ENCODE peak calls at places on chromosomes 7 and 10, in six cellular contexts. F, O, I, S, E and L are unnamed samples.

GRCh38 chr10:104445359-104445758 is 91.7 kb downstream of the CFAP58 start:
- DNase-seq in F (peak; percentile 77), O (no peak), I (no peak), S (no peak), E (no peak), L (no peak)

GRCh38 chr7:137402535-137403258 is 59.2 kb upstream of the PTN start:
- DNase-seq in F (no peak), O (no peak), I (peak; percentile 41), S (no peak), E (no peak), L (no peak)

GRCh38 chr7:129825005-129825553 is 127.7 kb downstream of the UBE2H start:
- DNase-seq in F (no peak), O (peak; percentile 54), I (peak; percentile 61), S (peak; percentile 95), E (peak; percentile 82), L (peak; percentile 99)

GRCh38 chr10:97904026-97904410 is 54.4 kb downstream of the GOLGA7B start:
- DNase-seq in F (no peak), O (no peak), I (no peak), S (no peak), E (no peak), L (no peak)

GRCh38 chr10:84191106-84191505 is 3.2 kb upstream of the CDHR1 start:
- DNase-seq in F (no peak), O (no peak), I (no peak), S (no peak), E (no peak), L (no peak)

GRCh38 chr7:42650701-42651100 is 261.2 kb downstream of the C7orf25 start:
- DNase-seq in F (no peak), O (no peak), I (no peak), S (no peak), E (no peak), L (no peak)

GRCh38 chr7:136000288-136000913 is 23.2 kb upstream of the MTPN start:
- DNase-seq in F (peak; percentile 33), O (no peak), I (no peak), S (no peak), E (peak; percentile 20), L (no peak)

GRCh38 chr7:110522751-110523200 is 568.2 kb upstream of the LRRN3 start:
- DNase-seq in F (no peak), O (peak; percentile 80), I (no peak), S (no peak), E (peak; percentile 83), L (no peak)

GRCh38 chr7:41640487-41640886 is 62.4 kb downstream of the INHBA start:
- DNase-seq in F (peak; percentile 8), O (no peak), I (no peak), S (no peak), E (no peak), L (no peak)

GRCh38 chr10:11270135-11270857 is 252.6 kb downstream of the CELF2 start:
- DNase-seq in F (peak; percentile 53), O (peak; percentile 63), I (peak; percentile 76), S (peak; percentile 86), E (peak; percentile 34), L (peak; percentile 93)

GRCh38 chr10:108358912-108359311 is 1194.4 kb upstream of the SORCS1 start:
- DNase-seq in F (peak; percentile 82), O (peak; percentile 64), I (no peak), S (no peak), E (peak; percentile 16), L (no peak)

GRCh38 chr7:36249091-36249490 is 96.0 kb downstream of the EEPD1 start:
- DNase-seq in F (no peak), O (no peak), I (no peak), S (no peak), E (peak; percentile 59), L (no peak)

GRCh38 chr10:124388476-124388822 is 30.3 kb downstream of the OAT start:
- DNase-seq in F (no peak), O (no peak), I (no peak), S (no peak), E (no peak), L (no peak)
- H3K9ac ChIP-seq in F (peak overlapping the region; percentile 43), O (peak overlapping the region; percentile 74), I (peak overlapping the region; percentile 75), S (no peak overlapping the region), E (no peak overlapping the region), L (no peak overlapping the region)

DNA sequence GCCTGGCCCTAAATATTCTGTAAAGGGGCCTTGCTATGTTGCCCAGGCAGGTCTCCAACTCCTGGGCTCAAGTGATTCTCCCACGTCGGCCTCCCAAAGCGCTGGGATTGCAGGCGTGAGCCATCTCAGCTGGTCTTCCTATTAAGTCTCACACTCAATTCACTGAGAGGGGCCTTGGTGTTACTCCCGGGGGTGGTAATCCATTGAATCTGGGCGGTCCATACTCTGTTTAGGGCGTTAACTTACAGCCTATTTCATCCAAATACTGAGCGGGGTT is 665 bp upstream of the SRRT start:
- DNase-seq in F (no peak), O (no peak), I (no peak), S (no peak), E (no peak), L (no peak)
- H4K8ac ChIP-seq in F (peak overlapping the region; percentile 97), O (peak overlapping the region; percentile 100), I (peak overlapping the region; percentile 29), S (peak overlapping the region; percentile 96), E (peak overlapping the region; percentile 100), L (no peak overlapping the region)

DNA sequence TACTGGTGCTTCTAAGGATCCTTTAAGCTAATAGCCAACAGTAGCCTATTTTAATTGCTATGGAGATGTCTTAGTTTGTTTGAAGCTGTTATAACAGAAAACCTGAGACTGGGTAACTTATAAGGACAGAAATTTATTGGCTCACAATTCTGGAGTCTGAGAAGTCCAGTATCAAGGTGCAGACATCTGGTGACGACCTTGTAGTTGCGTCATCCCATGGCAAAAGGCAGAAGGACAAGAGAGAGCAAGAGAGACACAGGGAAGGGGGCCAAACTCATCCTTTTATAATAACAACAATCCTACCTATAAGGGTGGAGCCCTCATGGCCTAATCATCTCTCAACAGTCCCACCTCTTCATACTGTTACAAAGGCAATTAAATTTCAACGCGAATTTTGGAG is 39.1 kb downstream of the NRCAM start:
- DNase-seq in F (no peak), O (no peak), I (no peak), S (no peak), E (no peak), L (no peak)
- H2AFZ ChIP-seq in F (no peak overlapping the region), O (no peak overlapping the region), I (no peak overlapping the region), S (no peak overlapping the region), E (no peak overlapping the region), L (no peak overlapping the region)

GRCh38 chr7:80133361-80134104 is 1.1 kb upstream of the GNAI1 start:
- DNase-seq in F (peak; percentile 50), O (peak; percentile 51), I (no peak), S (no peak), E (no peak), L (no peak)
- H3K9ac ChIP-seq in F (no peak overlapping the region), O (peak overlapping the region; percentile 97), I (no peak overlapping the region), S (no peak overlapping the region), E (no peak overlapping the region), L (no peak overlapping the region)

GRCh38 chr10:17021661-17022060 is 108.0 kb downstream of the CUBN start:
- DNase-seq in F (peak; percentile 25), O (no peak), I (peak; percentile 60), S (no peak), E (no peak), L (no peak)
- H4K8ac ChIP-seq in F (peak overlapping the region; percentile 17), O (no peak overlapping the region), I (no peak overlapping the region), S (no peak overlapping the region), E (no peak overlapping the region), L (no peak overlapping the region)

DNA sequence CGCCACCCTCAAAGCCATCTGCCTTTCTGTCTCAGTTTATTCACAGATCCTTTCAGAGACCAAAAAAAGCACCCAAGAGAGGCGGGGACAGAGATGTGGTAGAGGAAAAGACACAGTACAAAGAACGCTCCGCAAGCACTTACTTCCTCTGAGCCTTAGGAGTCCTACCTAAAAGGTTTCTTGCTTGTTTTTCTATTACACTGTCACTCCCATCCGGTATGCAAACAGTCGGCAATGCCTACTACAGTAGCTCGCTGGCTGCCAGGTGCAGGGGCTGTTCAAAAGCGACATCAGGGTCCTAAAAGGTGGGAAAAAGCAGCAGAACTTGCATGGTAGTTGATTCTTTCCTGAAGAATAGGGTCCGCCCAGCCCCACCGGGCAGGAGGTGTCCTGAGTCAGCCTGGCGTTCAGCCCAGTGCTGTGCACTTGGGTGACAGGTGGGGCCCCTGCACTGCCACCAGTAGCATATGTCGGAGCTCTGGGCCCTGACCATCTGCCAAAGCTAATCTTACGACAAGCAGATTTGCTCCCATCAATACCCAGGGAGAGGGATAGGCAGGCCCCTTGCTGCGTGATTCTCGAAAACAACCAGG is 685 bp downstream of the TECPR1 start:
- DNase-seq in F (no peak), O (no peak), I (no peak), S (no peak), E (no peak), L (no peak)
- H2AFZ ChIP-seq in F (peak overlapping the region; percentile 99), O (peak overlapping the region; percentile 98), I (peak overlapping the region; percentile 93), S (peak overlapping the region; percentile 91), E (peak overlapping the region; percentile 88), L (no peak overlapping the region)

GRCh38 chr7:33754933-33755928 is 150.1 kb upstream of the BMPER start:
- DNase-seq in F (no peak), O (no peak), I (no peak), S (no peak), E (no peak), L (no peak)

GRCh38 chr7:33748793-33749192 is 156.5 kb upstream of the BMPER start:
- DNase-seq in F (no peak), O (no peak), I (no peak), S (no peak), E (peak; percentile 52), L (no peak)

GRCh38 chr7:33750177-33750576 is 155.2 kb upstream of the BMPER start:
- DNase-seq in F (peak; percentile 84), O (no peak), I (no peak), S (no peak), E (no peak), L (no peak)

GRCh38 chr7:33753881-33754525 is 151.3 kb upstream of the BMPER start:
- DNase-seq in F (peak; percentile 20), O (no peak), I (no peak), S (no peak), E (no peak), L (no peak)

DNA sequence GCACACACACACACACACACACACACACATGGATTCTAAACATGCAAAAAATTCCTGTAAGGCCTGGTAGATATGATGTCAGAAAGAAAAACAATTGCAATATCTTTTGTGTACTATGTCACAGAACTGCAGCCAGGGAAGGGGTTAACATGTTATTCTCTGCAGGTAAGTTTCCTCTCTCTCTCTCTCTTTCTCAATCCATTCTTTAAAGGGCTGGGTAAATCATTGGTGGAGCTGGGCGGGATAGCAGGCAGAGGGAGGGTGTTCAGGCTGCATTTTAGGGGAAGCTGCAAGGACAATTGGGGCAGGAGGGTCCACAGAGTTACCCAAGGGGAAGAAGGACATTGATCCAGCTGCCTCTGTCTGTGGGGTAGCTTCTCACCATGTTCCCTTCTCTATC is 153.9 kb upstream of the BMPER start:
- DNase-seq in F (no peak), O (no peak), I (no peak), S (no peak), E (no peak), L (no peak)
- H3K9ac ChIP-seq in F (no peak overlapping the region), O (no peak overlapping the region), I (no peak overlapping the region), S (no peak overlapping the region), E (no peak overlapping the region), L (no peak overlapping the region)

DNA sequence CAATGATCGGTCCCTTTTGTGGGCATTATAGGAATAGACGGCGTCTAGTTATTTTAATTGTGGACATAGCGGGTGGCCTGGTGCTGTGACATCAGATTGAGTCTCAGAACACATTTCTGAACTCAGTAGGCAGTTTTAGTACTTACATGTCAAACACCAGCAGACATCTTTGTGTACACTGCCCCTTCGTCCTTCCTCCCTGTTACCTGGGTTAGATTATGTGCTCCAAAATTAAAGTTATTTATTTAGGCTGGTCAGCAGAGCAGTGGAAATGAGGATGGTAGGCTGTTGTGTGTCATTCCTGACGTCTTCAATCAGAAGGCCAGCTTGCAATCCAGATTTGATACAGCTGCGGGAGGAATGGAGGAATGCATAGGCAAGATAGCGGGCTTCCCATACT is 3.7 kb downstream of the TCF7L2 start:
- DNase-seq in F (peak; percentile 82), O (peak; percentile 65), I (no peak), S (no peak), E (no peak), L (no peak)
- H4K8ac ChIP-seq in F (peak overlapping the region; percentile 45), O (peak overlapping the region; percentile 41), I (no peak overlapping the region), S (no peak overlapping the region), E (peak overlapping the region; percentile 22), L (no peak overlapping the region)